ENCODE peak calls at places on chromosomes 6 and 20, in six cellular contexts. One of them, this sample, is unnamed.

GRCh38 chr20:53888510-53888909 is 181.9 kb downstream of the BCAS1 start:
- DNase-seq in Peyer's patch: no peak
- DNase-seq in transverse colon: no peak
- DNase-seq in lung: no peak
- DNase-seq in heart right ventricle: no peak
- DNase-seq in esophagus squamous epithelium: no peak
- DNase-seq in this sample: no peak

GRCh38 chr6:168333039-168333438 is 13.5 kb upstream of the DACT2 start:
- DNase-seq in esophagus squamous epithelium: no peak
- DNase-seq in transverse colon: peak; percentile 53
- DNase-seq in heart right ventricle: no peak
- DNase-seq in lung: no peak
- DNase-seq in Peyer's patch: no peak
- DNase-seq in this sample: no peak

GRCh38 chr6:80528115-80528514 is 421.6 kb downstream of the BCKDHB start:
- DNase-seq in heart right ventricle: no peak
- DNase-seq in esophagus squamous epithelium: no peak
- DNase-seq in transverse colon: no peak
- DNase-seq in Peyer's patch: no peak
- DNase-seq in lung: no peak
- DNase-seq in this sample: no peak

GRCh38 chr6:168956884-168957730 is 296.5 kb downstream of the THBS2 start:
- DNase-seq in transverse colon: peak; percentile 73
- DNase-seq in heart right ventricle: peak; percentile 53
- DNase-seq in lung: peak; percentile 56
- DNase-seq in Peyer's patch: peak; percentile 20
- DNase-seq in esophagus squamous epithelium: no peak
- DNase-seq in this sample: peak; percentile 33

GRCh38 chr6:42128460-42129359 is 13.7 kb downstream of the C6orf132 start:
- DNase-seq in heart right ventricle: no peak
- DNase-seq in esophagus squamous epithelium: no peak
- DNase-seq in transverse colon: no peak
- DNase-seq in lung: no peak
- DNase-seq in Peyer's patch: no peak
- DNase-seq in this sample: no peak

GRCh38 chr6:27209659-27210269 is 37.7 kb upstream of the PRSS16 start:
- DNase-seq in heart right ventricle: no peak
- DNase-seq in esophagus squamous epithelium: no peak
- DNase-seq in Peyer's patch: no peak
- DNase-seq in transverse colon: no peak
- DNase-seq in lung: no peak
- DNase-seq in this sample: no peak

GRCh38 chr6:47235964-47236760 is 73.5 kb downstream of the TNFRSF21 start:
- DNase-seq in transverse colon: peak; percentile 50
- DNase-seq in Peyer's patch: no peak
- DNase-seq in lung: no peak
- DNase-seq in esophagus squamous epithelium: no peak
- DNase-seq in heart right ventricle: peak; percentile 25
- DNase-seq in this sample: no peak

GRCh38 chr6:170225852-170226417 is 64.9 kb downstream of the DLL1 start:
- DNase-seq in esophagus squamous epithelium: no peak
- DNase-seq in Peyer's patch: no peak
- DNase-seq in heart right ventricle: no peak
- DNase-seq in lung: no peak
- DNase-seq in transverse colon: no peak
- DNase-seq in this sample: peak; percentile 88

GRCh38 chr6:128848169-128848935 is 34.6 kb upstream of the LAMA2 start:
- DNase-seq in heart right ventricle: peak; percentile 26
- DNase-seq in transverse colon: no peak
- DNase-seq in lung: no peak
- DNase-seq in Peyer's patch: no peak
- DNase-seq in esophagus squamous epithelium: no peak
- DNase-seq in this sample: no peak
- H3K27ac ChIP-seq in heart right ventricle: peak overlapping the region; percentile 78
- H3K27ac ChIP-seq in transverse colon: no peak overlapping the region
- H3K27ac ChIP-seq in lung: no peak overlapping the region
- H3K27ac ChIP-seq in Peyer's patch: no peak overlapping the region
- H3K27ac ChIP-seq in esophagus squamous epithelium: no peak overlapping the region
- H3K27ac ChIP-seq in this sample: no peak overlapping the region

DNA sequence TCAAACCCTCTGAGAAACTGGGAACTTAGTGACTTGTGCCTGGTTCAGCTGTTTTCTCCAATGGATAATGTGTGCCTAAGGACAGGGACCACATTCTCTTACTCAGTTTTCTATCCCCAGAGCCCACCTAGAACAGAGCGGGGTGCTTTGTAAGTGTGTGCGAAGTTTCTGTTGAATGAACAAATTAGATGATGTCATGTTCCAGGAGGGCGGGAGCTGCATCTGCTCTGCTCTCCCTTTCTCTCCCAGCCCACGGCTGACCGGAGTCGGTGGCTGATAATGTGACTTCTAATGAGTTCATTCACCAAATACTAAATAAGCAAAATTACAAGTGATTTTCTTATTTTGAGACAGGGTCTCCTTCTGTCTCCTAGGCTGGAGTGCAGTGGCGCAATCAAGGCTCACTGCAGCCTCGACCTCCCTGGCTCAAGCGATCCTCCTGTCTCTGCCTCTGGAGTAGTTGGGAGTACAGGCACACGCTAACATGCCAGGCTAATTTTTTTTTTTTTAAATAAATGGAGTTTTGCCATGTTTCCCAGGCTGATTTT is 60.7 kb upstream of the FNDC1 start:
- DNase-seq in transverse colon: no peak
- DNase-seq in heart right ventricle: no peak
- DNase-seq in Peyer's patch: no peak
- DNase-seq in lung: no peak
- DNase-seq in esophagus squamous epithelium: no peak
- DNase-seq in this sample: no peak
- TF ChIP-seq CTCF in transverse colon: no peak
- TF ChIP-seq CTCF in heart right ventricle: no peak
- TF ChIP-seq CTCF in Peyer's patch: no peak
- TF ChIP-seq CTCF in lung: no peak
- TF ChIP-seq CTCF in esophagus squamous epithelium: no peak
- TF ChIP-seq CTCF in this sample: no peak

GRCh38 chr6:28648878-28649375 is 123.2 kb downstream of the GPX5 start:
- DNase-seq in Peyer's patch: no peak
- DNase-seq in esophagus squamous epithelium: no peak
- DNase-seq in transverse colon: no peak
- DNase-seq in lung: no peak
- DNase-seq in heart right ventricle: no peak
- DNase-seq in this sample: no peak

GRCh38 chr6:28653876-28654275 is 128.2 kb downstream of the GPX5 start:
- DNase-seq in lung: no peak
- DNase-seq in esophagus squamous epithelium: no peak
- DNase-seq in transverse colon: no peak
- DNase-seq in Peyer's patch: no peak
- DNase-seq in heart right ventricle: no peak
- DNase-seq in this sample: no peak

GRCh38 chr6:28648035-28648877 is 122.6 kb downstream of the GPX5 start:
- DNase-seq in heart right ventricle: peak; percentile 20
- DNase-seq in Peyer's patch: no peak
- DNase-seq in lung: no peak
- DNase-seq in esophagus squamous epithelium: no peak
- DNase-seq in transverse colon: no peak
- DNase-seq in this sample: no peak

GRCh38 chr6:28655164-28655563 is 129.5 kb downstream of the GPX5 start:
- DNase-seq in lung: no peak
- DNase-seq in Peyer's patch: no peak
- DNase-seq in esophagus squamous epithelium: no peak
- DNase-seq in transverse colon: no peak
- DNase-seq in heart right ventricle: no peak
- DNase-seq in this sample: no peak

GRCh38 chr6:28651161-28651560 is 125.5 kb downstream of the GPX5 start:
- DNase-seq in heart right ventricle: no peak
- DNase-seq in lung: no peak
- DNase-seq in esophagus squamous epithelium: no peak
- DNase-seq in Peyer's patch: no peak
- DNase-seq in transverse colon: no peak
- DNase-seq in this sample: no peak
- H3K27me3 ChIP-seq in heart right ventricle: no peaks in the 10 kb centered on the region
- H3K27me3 ChIP-seq in lung: peaks cover 3% of the 10 kb centered on the region
- H3K27me3 ChIP-seq in esophagus squamous epithelium: no peaks in the 10 kb centered on the region
- H3K27me3 ChIP-seq in Peyer's patch: no peaks in the 10 kb centered on the region
- H3K27me3 ChIP-seq in transverse colon: peaks cover 65% of the 10 kb centered on the region
- H3K27me3 ChIP-seq in this sample: peaks cover 6% of the 10 kb centered on the region

GRCh38 chr20:62285722-62286121 is 17.1 kb upstream of the ADRM1 start:
- DNase-seq in esophagus squamous epithelium: no peak
- DNase-seq in lung: no peak
- DNase-seq in heart right ventricle: peak; percentile 54
- DNase-seq in transverse colon: no peak
- DNase-seq in Peyer's patch: no peak
- DNase-seq in this sample: no peak
- H3K27ac ChIP-seq in esophagus squamous epithelium: peak overlapping the region; percentile 60
- H3K27ac ChIP-seq in lung: no peak overlapping the region
- H3K27ac ChIP-seq in heart right ventricle: peak overlapping the region; percentile 79
- H3K27ac ChIP-seq in transverse colon: no peak overlapping the region
- H3K27ac ChIP-seq in Peyer's patch: no peak overlapping the region
- H3K27ac ChIP-seq in this sample: no peak overlapping the region

GRCh38 chr6:158131926-158132325 is 36.1 kb downstream of the SERAC1 start:
- DNase-seq in esophagus squamous epithelium: no peak
- DNase-seq in lung: no peak
- DNase-seq in heart right ventricle: no peak
- DNase-seq in Peyer's patch: no peak
- DNase-seq in transverse colon: no peak
- DNase-seq in this sample: no peak
- TF ChIP-seq CTCF in esophagus squamous epithelium: no peak
- TF ChIP-seq CTCF in lung: no peak
- TF ChIP-seq CTCF in heart right ventricle: no peak
- TF ChIP-seq CTCF in Peyer's patch: no peak
- TF ChIP-seq CTCF in transverse colon: no peak
- TF ChIP-seq CTCF in this sample: no peak

DNA sequence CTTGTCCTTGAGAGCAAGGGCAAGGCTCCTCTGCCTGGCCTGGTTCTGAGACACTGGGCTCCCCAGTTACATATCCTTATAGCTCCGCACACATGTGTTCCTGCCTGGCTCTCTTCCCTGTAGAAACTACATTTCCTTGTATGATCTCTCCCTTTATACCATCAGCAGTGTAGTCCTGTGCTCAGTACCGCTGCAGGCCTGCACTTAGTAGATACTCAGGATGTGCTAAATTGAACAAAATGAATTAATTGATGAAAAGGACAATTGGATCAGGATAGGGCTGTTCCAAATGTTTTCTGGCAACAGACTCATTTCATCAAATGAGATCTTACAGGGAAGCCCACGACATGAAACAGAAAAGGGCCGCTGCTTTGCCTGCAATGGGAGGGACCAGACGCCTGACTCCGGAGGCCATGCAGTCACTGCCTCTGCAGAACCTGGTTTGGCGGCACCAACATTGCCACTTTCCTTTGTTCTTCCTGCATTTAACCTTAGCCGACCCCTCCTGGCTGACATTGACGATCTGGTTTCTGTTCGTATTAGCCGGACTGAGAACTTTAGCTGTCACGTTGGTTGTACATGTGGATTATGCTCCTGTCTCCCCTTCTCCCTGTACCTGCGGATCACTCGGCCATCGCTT is 53.3 kb downstream of the CHMP4B start:
- DNase-seq in esophagus squamous epithelium: no peak
- DNase-seq in transverse colon: no peak
- DNase-seq in lung: no peak
- DNase-seq in Peyer's patch: no peak
- DNase-seq in heart right ventricle: no peak
- DNase-seq in this sample: no peak
- H3K27me3 ChIP-seq in esophagus squamous epithelium: no peaks in the 10 kb centered on the region
- H3K27me3 ChIP-seq in transverse colon: no peaks in the 10 kb centered on the region
- H3K27me3 ChIP-seq in lung: no peaks in the 10 kb centered on the region
- H3K27me3 ChIP-seq in Peyer's patch: no peaks in the 10 kb centered on the region
- H3K27me3 ChIP-seq in heart right ventricle: no peaks in the 10 kb centered on the region
- H3K27me3 ChIP-seq in this sample: no peaks in the 10 kb centered on the region